ENCODE peak calls at places on chromosomes 12 and 14, in eight cellular contexts. S, A, E, O, D, L, H and C are unnamed samples.

GRCh38 chr14:35046751-35047536 is 872 bp downstream of the FAM177A1 start:
- DNase-seq in S (no peak), A (no peak), E (peak), O (no peak), D (no peak), L (no peak), H (peak), C (peak)

GRCh38 chr12:127170271-127171180 is 1096.4 kb upstream of the TMEM132C start:
- DNase-seq in S (peak), A (peak), E (no peak), O (no peak), D (no peak), L (no peak), H (no peak), C (no peak)

GRCh38 chr14:72708708-72709475 is 185.0 kb downstream of the DPF3 start:
- DNase-seq in S (peak), A (no peak), E (peak), O (no peak), D (peak), L (peak), H (no peak), C (peak)

GRCh38 chr14:85057266-85057665 is 472.7 kb upstream of the FLRT2 start:
- DNase-seq in S (no peak), A (no peak), E (no peak), O (no peak), D (no peak), L (no peak), H (no peak), C (no peak)

GRCh38 chr12:59843260-59843843 is 247.5 kb downstream of the SLC16A7 start:
- DNase-seq in S (no peak), A (no peak), E (no peak), O (no peak), D (no peak), L (no peak), H (no peak), C (no peak)

GRCh38 chr14:20379743-20380142 is 33.6 kb downstream of the TEP1 start:
- DNase-seq in S (no peak), A (no peak), E (no peak), O (no peak), D (no peak), L (no peak), H (no peak), C (no peak)

GRCh38 chr14:95469134-95469481 is 47.3 kb downstream of the SYNE3 start:
- DNase-seq in S (no peak), A (no peak), E (no peak), O (no peak), D (no peak), L (no peak), H (no peak), C (no peak)

GRCh38 chr12:119479121-119479561 is 114.4 kb upstream of the TMEM233 start:
- DNase-seq in S (no peak), A (no peak), E (peak), O (no peak), D (no peak), L (no peak), H (no peak), C (peak)

GRCh38 chr14:67602995-67603545 is 3.0 kb upstream of the PIGH start:
- DNase-seq in S (no peak), A (no peak), E (no peak), O (no peak), D (no peak), L (no peak), H (no peak), C (no peak)

GRCh38 chr14:77257700-77258099 is 13.3 kb downstream of the NGB start:
- DNase-seq in S (no peak), A (no peak), E (no peak), O (no peak), D (no peak), L (no peak), H (no peak), C (no peak)

GRCh38 chr12:30286345-30286926 is 409.2 kb downstream of the IPO8 start:
- DNase-seq in S (no peak), A (no peak), E (peak), O (no peak), D (peak), L (no peak), H (peak), C (no peak)

GRCh38 chr14:104096318-104096717 is 10.8 kb downstream of the ASPG start:
- DNase-seq in S (no peak), A (no peak), E (no peak), O (no peak), D (no peak), L (no peak), H (no peak), C (no peak)

GRCh38 chr14:104601786-104602185 is 2.8 kb downstream of the TMEM179 start:
- DNase-seq in S (peak), A (peak), E (peak), O (no peak), D (no peak), L (no peak), H (no peak), C (peak)

GRCh38 chr12:1204581-1205121 is 213.6 kb downstream of the ERC1 start:
- DNase-seq in S (no peak), A (no peak), E (peak), O (no peak), D (no peak), L (no peak), H (no peak), C (peak)

GRCh38 chr14:29654910-29655590 is 272.6 kb downstream of the PRKD1 start:
- DNase-seq in S (no peak), A (no peak), E (no peak), O (no peak), D (no peak), L (no peak), H (peak), C (no peak)